ENCODE peak calls at places on chromosomes 11 and 22, in eight cellular contexts. M is SW480; Y is substantia nigra; G is naive thymus-derived CD8-positive, alpha-beta T cell; F is lower lobe of right lung; Z is effector memory CD4-positive, alpha-beta T cell; U is tibial nerve; D is ecto neural progenitor cell. T is an unnamed sample.

GRCh38 chr11:77147668-77148321 is 19.7 kb downstream of the MYO7A start:
- DNase-seq in Z (peak; percentile 18), U (no peak), Y (no peak), F (peak; percentile 49), M (peak; percentile 60), D (peak; percentile 83), G (peak; percentile 59), T (no peak)

GRCh38 chr11:119404872-119405271 is 18.1 kb downstream of the THY1 start:
- DNase-seq in Y (no peak), U (no peak), D (no peak), Z (no peak), F (no peak), M (no peak), G (no peak), T (no peak)

GRCh38 chr11:126627376-126627775 is 271.9 kb downstream of the ST3GAL4 start:
- DNase-seq in Y (no peak), M (no peak), G (no peak), D (no peak), Z (no peak), F (no peak), U (no peak), T (no peak)

GRCh38 chr11:86515297-86516094 is 140.8 kb downstream of the CCDC81 start:
- DNase-seq in D (no peak), Z (no peak), Y (no peak), F (no peak), U (no peak), G (no peak), M (no peak), T (no peak)

GRCh38 chr11:132357811-132358572 is 987.6 kb downstream of the NTM start:
- DNase-seq in Y (no peak), F (no peak), Z (no peak), U (no peak), D (no peak), M (no peak), G (no peak), T (no peak)

GRCh38 chr22:27495325-27495724 is 306.2 kb downstream of the MN1 start:
- DNase-seq in F (no peak), G (no peak), U (no peak), Y (no peak), M (no peak), D (no peak), Z (no peak), T (no peak)

GRCh38 chr11:113603277-113604059 is 102.6 kb downstream of the TMPRSS5 start:
- DNase-seq in G (no peak), D (no peak), F (no peak), Y (no peak), Z (no peak), M (no peak), U (no peak), T (no peak)

GRCh38 chr11:102836290-102836875 is 7.0 kb downstream of the MMP3 start:
- DNase-seq in M (no peak), U (no peak), F (no peak), G (no peak), Y (no peak), D (no peak), Z (no peak), T (no peak)

GRCh38 chr22:18156878-18157713 is 7.1 kb downstream of the USP18 start:
- DNase-seq in F (no peak), U (peak; percentile 51), Y (peak; percentile 17), Z (peak; percentile 32), G (no peak), D (peak; percentile 85), M (peak; percentile 56), T (no peak)

GRCh38 chr11:61656347-61657077 is 23.7 kb upstream of the DAGLA start:
- DNase-seq in D (no peak), Y (no peak), U (no peak), G (no peak), F (no peak), M (no peak), Z (no peak), T (no peak)

GRCh38 chr11:117560786-117561530 is 233.3 kb downstream of the CEP164 start:
- DNase-seq in F (no peak), D (no peak), U (no peak), G (no peak), Z (no peak), M (no peak), Y (no peak), T (no peak)

GRCh38 chr22:25827415-25827814 is 85.4 kb downstream of the MYO18B start:
- DNase-seq in F (no peak), G (no peak), Z (no peak), Y (no peak), M (no peak), U (no peak), D (peak; percentile 55), T (no peak)

GRCh38 chr11:29272019-29272654 is 744.7 kb downstream of the KCNA4 start:
- DNase-seq in D (no peak), G (no peak), F (no peak), M (peak; percentile 30), U (no peak), Z (no peak), Y (no peak), T (no peak)

GRCh38 chr11:103367650-103368049 is 258.4 kb downstream of the DYNC2H1 start:
- DNase-seq in G (no peak), F (no peak), Z (no peak), M (no peak), Y (no peak), U (no peak), D (no peak), T (no peak)

GRCh38 chr22:28497188-28497587 is 182.5 kb downstream of the TTC28 start:
- DNase-seq in U (no peak), M (no peak), G (no peak), D (no peak), Y (no peak), Z (no peak), F (no peak), T (no peak)

GRCh38 chr22:36569999-36570398 is 41.0 kb upstream of the EIF3D start:
- DNase-seq in Z (no peak), Y (no peak), U (no peak), F (no peak), M (peak; percentile 32), D (peak; percentile 67), G (no peak), T (no peak)

GRCh38 chr11:35549787-35550186 is 24.4 kb upstream of the PAMR1 start:
- DNase-seq in D (no peak), G (no peak), F (peak; percentile 51), Y (no peak), U (no peak), M (peak; percentile 59), Z (no peak), T (no peak)

T was measured in type B pancreatic cell.